ENCODE peak calls at places on chromosomes 7 and 10, in eight cellular contexts. U is nephron progenitor cell; F is activated CD4-positive, CD25-positive, alpha-beta regulatory T cell treated with anti-CD3 and anti-CD28 coated beads, Interleukin-2, amount 50 U/mL, for 72 hours; M is astrocyte; V is body of pancreas; B is stimulated activated CD8-positive, alpha-beta memory T cell treated with anti-CD3 and anti-CD28 coated beads, Interleukin-15, amount 100 ng/mL, for 4 hours; P is glutamatergic neuron; A is GM12865. S is an unnamed sample.

GRCh38 chr7:50336909-50337703 is 32.6 kb downstream of the IKZF1 start:
- DNase-seq in P (no peak), M (no peak), A (no peak), B (no peak), U (no peak), F (no peak), V (no peak), S (no peak)

GRCh38 chr10:57919864-57920263 is 347.8 kb downstream of the IPMK start:
- DNase-seq in P (no peak), M (no peak), U (no peak), A (no peak), V (no peak), B (no peak), F (no peak), S (no peak)

GRCh38 chr10:128437786-128438350 is 311.6 kb upstream of the MKI67 start:
- DNase-seq in P (no peak), F (no peak), V (no peak), U (no peak), A (no peak), M (no peak), B (no peak), S (no peak)

GRCh38 chr7:106978425-106979386 is 65.8 kb upstream of the PRKAR2B start:
- DNase-seq in V (no peak), A (no peak), P (no peak), M (no peak), B (no peak), U (no peak), F (no peak), S (no peak)

GRCh38 chr7:16007911-16008310 is 321.4 kb upstream of the MEOX2 start:
- DNase-seq in V (no peak), M (no peak), P (no peak), A (no peak), F (no peak), B (no peak), U (no peak), S (no peak)

GRCh38 chr10:123790132-123790885 is 101.3 kb downstream of the CPXM2 start:
- DNase-seq in F (no peak), A (no peak), U (no peak), V (no peak), M (no peak), B (no peak), P (no peak), S (no peak)

GRCh38 chr10:63866747-63867140 is 345.5 kb downstream of the REEP3 start:
- DNase-seq in A (no peak), M (no peak), P (no peak), B (no peak), V (no peak), U (peak; percentile 5), F (no peak), S (no peak)

GRCh38 chr10:29590598-29591415 is 44.0 kb downstream of the SVIL start:
- DNase-seq in A (peak; percentile 34), M (peak; percentile 78), B (no peak), V (no peak), F (no peak), P (no peak), U (no peak), S (no peak)

GRCh38 chr10:48934672-48935071 is 5.0 kb downstream of the LRRC18 start:
- DNase-seq in M (no peak), P (no peak), B (no peak), V (no peak), A (no peak), F (no peak), U (no peak), S (no peak)

S was measured in activated naive CD8-positive, alpha-beta T cell treated with anti-CD3 and anti-CD28 coated beads, Interleukin-2, amount 10 ng/mL, durations not matched to agents 7 days and 5 days.